ENCODE peak calls at places on chromosomes 3 and 15, in five cellular contexts. V is posterior cingulate gyrus, K is aorta, Z is psoas muscle, C is SK-N-SH. I is an unnamed sample.

GRCh38 chr3:163541629-163542028 is 1536.7 kb downstream of the SI start:
- DNase-seq in K (no peak), V (no peak), C (no peak), Z (no peak), I (no peak)

GRCh38 chr15:31307270-31308184 is 19.1 kb upstream of the KLF13 start:
- DNase-seq in C (no peak), V (peak), K (no peak), Z (no peak), I (no peak)

GRCh38 chr3:67357610-67358458 is 296.6 kb downstream of the SUCLG2 start:
- DNase-seq in K (no peak), Z (no peak), V (no peak), C (peak), I (no peak)

GRCh38 chr15:41568350-41569017 is 9.5 kb downstream of the TYRO3 start:
- DNase-seq in C (no peak), V (peak), Z (no peak), K (no peak), I (peak)

GRCh38 chr3:194136519-194137313 is 768 bp downstream of the HES1 start:
- DNase-seq in C (peak), K (no peak), V (no peak), Z (peak), I (no peak)

GRCh38 chr3:143339451-143339850 is 219.9 kb downstream of the CHST2 start:
- DNase-seq in K (no peak), V (no peak), Z (no peak), C (no peak), I (no peak)

GRCh38 chr15:62887113-62887570 is 155.4 kb upstream of the TPM1 start:
- DNase-seq in Z (no peak), C (peak), V (no peak), K (no peak), I (no peak)

GRCh38 chr15:79373068-79373467 is 59.1 kb upstream of the MINAR1 start:
- DNase-seq in V (no peak), C (no peak), K (no peak), Z (no peak), I (no peak)

GRCh38 chr3:141646760-141647561 is 91.1 kb upstream of the RNF7 start:
- DNase-seq in C (peak), V (no peak), K (no peak), Z (no peak), I (no peak)

GRCh38 chr15:40192942-40193341 is 32.1 kb downstream of the BUB1B start:
- DNase-seq in Z (no peak), C (no peak), K (no peak), V (no peak), I (no peak)

GRCh38 chr3:48739955-48740823 is 23.2 kb upstream of the IP6K2 start:
- DNase-seq in K (peak), C (peak), Z (peak), V (peak), I (peak)

GRCh38 chr3:100348727-100349126 is 14.2 kb downstream of the NIT2 start:
- DNase-seq in V (no peak), Z (no peak), K (no peak), C (no peak), I (no peak)

GRCh38 chr3:193710286-193711164 is 117.5 kb downstream of the OPA1 start:
- DNase-seq in K (no peak), Z (no peak), C (no peak), V (no peak), I (no peak)

GRCh38 chr3:175270199-175270837 is 411.2 kb downstream of the NAALADL2 start:
- DNase-seq in C (peak), Z (no peak), K (no peak), V (no peak), I (no peak)

GRCh38 chr3:27244374-27244773 is 124.8 kb downstream of the NEK10 start:
- DNase-seq in K (no peak), Z (no peak), V (no peak), C (no peak), I (no peak)

GRCh38 chr15:48176097-48176496 is 2.0 kb downstream of the MYEF2 start:
- DNase-seq in V (no peak), Z (no peak), K (no peak), C (no peak), I (no peak)

GRCh38 chr3:192841428-192841827 is 76.2 kb downstream of the MB21D2 start:
- DNase-seq in V (no peak), K (no peak), Z (no peak), C (no peak), I (no peak)

GRCh38 chr15:75677601-75678323 is 30.1 kb downstream of the SNX33 start:
- DNase-seq in Z (no peak), K (no peak), V (no peak), C (no peak), I (no peak)

GRCh38 chr15:94653071-94653470 is 421.7 kb downstream of the MCTP2 start:
- DNase-seq in V (no peak), K (no peak), C (no peak), Z (no peak), I (no peak)

GRCh38 chr3:189773056-189773455 is 141.9 kb downstream of the TP63 start:
- DNase-seq in V (no peak), Z (no peak), K (no peak), C (no peak), I (no peak)

GRCh38 chr3:150177673-150178378 is 207.1 kb upstream of the PFN2 start:
- DNase-seq in Z (no peak), C (no peak), V (no peak), K (no peak), I (no peak)